ENCODE peak calls at places on chromosome 20, in four cellular contexts. O, N, Q and Z are unnamed samples.

GRCh38 chr20:48107560-48107959 is 322.3 kb upstream of the SULF2 start:
- DNase-seq in Q (no peak), N (no peak), O (no peak), Z (no peak)

GRCh38 chr20:34852298-34852697 is 20.4 kb downstream of the GGT7 start:
- DNase-seq in N (no peak), O (no peak), Q (no peak), Z (no peak)

GRCh38 chr20:25126204-25126603 is 44.3 kb upstream of the VSX1 start:
- DNase-seq in N (no peak), Q (no peak), O (no peak), Z (no peak)

GRCh38 chr20:24049081-24049480 is 60.5 kb upstream of the GGTLC1 start:
- DNase-seq in N (no peak), O (no peak), Q (no peak), Z (no peak)

GRCh38 chr20:51223163-51223562 is 200.3 kb upstream of the KCNG1 start:
- DNase-seq in O (no peak), Q (no peak), N (no peak), Z (no peak)

GRCh38 chr20:34300809-34301586 is 2.2 kb downstream of the AHCY start:
- DNase-seq in N (peak), Q (no peak), O (no peak), Z (no peak)

GRCh38 chr20:5056801-5057599 is 55.7 kb upstream of the SLC23A2 start:
- DNase-seq in O (no peak), N (no peak), Q (peak), Z (no peak)

GRCh38 chr20:10376271-10377075 is 57.5 kb downstream of the MKKS start:
- DNase-seq in O (no peak), N (no peak), Q (no peak), Z (no peak)

GRCh38 chr20:54368578-54368977 is 106.8 kb upstream of the DOK5 start:
- DNase-seq in O (no peak), N (no peak), Q (no peak), Z (no peak)

GRCh38 chr20:4217349-4217761 is 202.0 kb upstream of the RNF24 start:
- DNase-seq in N (no peak), Q (no peak), O (peak), Z (no peak)

GRCh38 chr20:57671662-57672061 is 38.2 kb downstream of the PMEPA1 start:
- DNase-seq in N (no peak), O (no peak), Q (no peak), Z (no peak)

GRCh38 chr20:48983423-48984400 is 62.2 kb downstream of the ARFGEF2 start:
- DNase-seq in N (no peak), O (no peak), Q (no peak), Z (no peak)

GRCh38 chr20:36555248-36555647 is 13.9 kb downstream of the MYL9 start:
- DNase-seq in Q (no peak), N (no peak), O (no peak), Z (no peak)